ENCODE peak calls at places on chromosomes 16 and 17, in five cellular contexts. G, E, M, A and K are unnamed samples.

GRCh38 chr17:75617218-75617617 is 16.0 kb upstream of the SMIM5 start:
- DNase-seq in G (no peak), E (no peak), M (no peak), A (peak; percentile 92), K (no peak)

GRCh38 chr16:25374556-25374955 is 116.9 kb upstream of the ZKSCAN2 start:
- DNase-seq in G (no peak), E (no peak), M (no peak), A (no peak), K (no peak)

GRCh38 chr17:81519284-81520020 is 6.9 kb upstream of the ACTG1 start:
- DNase-seq in G (no peak), E (no peak), M (peak; percentile 93), A (peak; percentile 87), K (peak; percentile 66)

GRCh38 chr17:7573324-7574080 is 5.9 kb upstream of the CD68 start:
- DNase-seq in G (no peak), E (peak; percentile 90), M (peak; percentile 98), A (peak; percentile 91), K (peak; percentile 83)

GRCh38 chr16:54602666-54603065 is 316.1 kb upstream of the IRX3 start:
- DNase-seq in G (no peak), E (no peak), M (no peak), A (no peak), K (no peak)

GRCh38 chr17:77441130-77441920 is 300.6 kb downstream of the SEC14L1 start:
- DNase-seq in G (no peak), E (no peak), M (no peak), A (peak; percentile 57), K (no peak)

GRCh38 chr16:19092653-19093410 is 20.9 kb upstream of the ITPRIPL2 start:
- DNase-seq in G (no peak), E (no peak), M (no peak), A (no peak), K (no peak)

GRCh38 chr17:77742579-77742978 is 215.9 kb upstream of the TNRC6C start:
- DNase-seq in G (no peak), E (no peak), M (peak; percentile 72), A (no peak), K (no peak)

GRCh38 chr17:74768069-74768762 is 7.9 kb downstream of the NAT9 start:
- DNase-seq in G (no peak), E (peak; percentile 73), M (no peak), A (no peak), K (peak; percentile 34)

GRCh38 chr16:23552171-23552570 is 5.0 kb downstream of the EARS2 start:
- DNase-seq in G (no peak), E (no peak), M (no peak), A (no peak), K (no peak)

GRCh38 chr17:8160741-8161221 is 2.0 kb downstream of the VAMP2 start:
- DNase-seq in G (no peak), E (no peak), M (no peak), A (no peak), K (no peak)

GRCh38 chr17:69058165-69058564 is 2.6 kb downstream of the ABCA9 start:
- DNase-seq in G (no peak), E (no peak), M (peak; percentile 26), A (no peak), K (no peak)

GRCh38 chr17:2400474-2400866 is 390 bp downstream of the MNT start:
- DNase-seq in G (no peak), E (no peak), M (peak; percentile 87), A (peak; percentile 61), K (no peak)

GRCh38 chr16:88558457-88559442 is 11.5 kb upstream of the ZC3H18 start:
- DNase-seq in G (no peak), E (peak; percentile 43), M (peak; percentile 85), A (peak; percentile 89), K (peak; percentile 49)

GRCh38 chr16:65757064-65757463 is 609.4 kb upstream of the CDH5 start:
- DNase-seq in G (no peak), E (peak; percentile 11), M (no peak), A (no peak), K (no peak)

GRCh38 chr16:88878967-88879787 is 12.7 kb upstream of the PABPN1L start:
- DNase-seq in G (no peak), E (peak; percentile 0), M (no peak), A (no peak), K (no peak)

GRCh38 chr16:60107920-60108319 is 1373.8 kb upstream of the GOT2 start:
- DNase-seq in G (no peak), E (no peak), M (no peak), A (no peak), K (no peak)

GRCh38 chr17:63029520-63029919 is 63.5 kb downstream of the TANC2 start:
- DNase-seq in G (peak; percentile 31), E (peak; percentile 72), M (no peak), A (no peak), K (no peak)

DNA sequence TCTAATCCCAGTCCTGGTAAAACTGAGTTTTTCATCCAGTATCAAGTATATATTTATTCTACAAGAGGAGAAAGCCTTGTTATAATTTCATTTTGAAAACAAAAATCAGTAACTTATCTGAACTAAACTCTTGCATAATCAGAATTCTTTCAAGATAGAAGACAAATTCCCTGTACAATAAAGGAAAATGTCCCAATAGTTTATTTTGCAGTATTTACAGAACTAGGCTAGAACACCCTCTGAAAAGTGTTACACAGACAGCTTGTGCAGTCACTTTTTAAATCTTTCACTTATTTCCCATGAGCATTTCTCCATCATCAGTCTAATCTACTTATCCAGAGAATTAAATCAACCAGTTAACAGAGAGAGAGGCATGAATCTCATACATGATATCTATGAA is 48.5 kb downstream of the SPOP start:
- DNase-seq in G (no peak), E (no peak), M (no peak), A (no peak), K (no peak)
- H3K4me3 ChIP-seq in G (no peak overlapping the region), E (no peak overlapping the region), M (no peak overlapping the region), A (no peak overlapping the region), K (no peak overlapping the region)

DNA sequence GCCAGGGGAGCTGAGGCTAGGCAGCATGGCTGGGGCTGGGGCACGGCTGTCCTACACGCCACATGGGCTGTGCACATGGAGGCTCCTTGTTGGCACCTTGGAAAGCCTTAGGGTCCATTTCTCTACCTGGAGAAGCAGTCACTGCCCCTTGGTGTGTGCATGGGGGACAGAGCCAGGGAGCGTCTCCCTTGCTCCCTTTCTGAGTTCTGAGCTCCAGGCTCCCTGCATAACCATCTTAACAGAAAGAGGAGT is 266.8 kb downstream of the ENGASE start:
- DNase-seq in G (no peak), E (no peak), M (no peak), A (no peak), K (no peak)
- H3K4me3 ChIP-seq in G (no peak overlapping the region), E (no peak overlapping the region), M (no peak overlapping the region), A (no peak overlapping the region), K (no peak overlapping the region)

GRCh38 chr17:49214665-49215360 is 4.3 kb downstream of the ABI3 start:
- DNase-seq in G (no peak), E (no peak), M (no peak), A (no peak), K (peak; percentile 26)

GRCh38 chr17:49213399-49213798 is 2.9 kb downstream of the ABI3 start:
- DNase-seq in G (no peak), E (no peak), M (peak; percentile 37), A (no peak), K (no peak)

GRCh38 chr17:49209061-49209571 is 1.3 kb downstream of the GNGT2 start:
- DNase-seq in G (no peak), E (no peak), M (peak; percentile 33), A (no peak), K (peak; percentile 49)

GRCh38 chr17:49213803-49214202 is 3.3 kb downstream of the ABI3 start:
- DNase-seq in G (no peak), E (no peak), M (no peak), A (no peak), K (no peak)

DNA sequence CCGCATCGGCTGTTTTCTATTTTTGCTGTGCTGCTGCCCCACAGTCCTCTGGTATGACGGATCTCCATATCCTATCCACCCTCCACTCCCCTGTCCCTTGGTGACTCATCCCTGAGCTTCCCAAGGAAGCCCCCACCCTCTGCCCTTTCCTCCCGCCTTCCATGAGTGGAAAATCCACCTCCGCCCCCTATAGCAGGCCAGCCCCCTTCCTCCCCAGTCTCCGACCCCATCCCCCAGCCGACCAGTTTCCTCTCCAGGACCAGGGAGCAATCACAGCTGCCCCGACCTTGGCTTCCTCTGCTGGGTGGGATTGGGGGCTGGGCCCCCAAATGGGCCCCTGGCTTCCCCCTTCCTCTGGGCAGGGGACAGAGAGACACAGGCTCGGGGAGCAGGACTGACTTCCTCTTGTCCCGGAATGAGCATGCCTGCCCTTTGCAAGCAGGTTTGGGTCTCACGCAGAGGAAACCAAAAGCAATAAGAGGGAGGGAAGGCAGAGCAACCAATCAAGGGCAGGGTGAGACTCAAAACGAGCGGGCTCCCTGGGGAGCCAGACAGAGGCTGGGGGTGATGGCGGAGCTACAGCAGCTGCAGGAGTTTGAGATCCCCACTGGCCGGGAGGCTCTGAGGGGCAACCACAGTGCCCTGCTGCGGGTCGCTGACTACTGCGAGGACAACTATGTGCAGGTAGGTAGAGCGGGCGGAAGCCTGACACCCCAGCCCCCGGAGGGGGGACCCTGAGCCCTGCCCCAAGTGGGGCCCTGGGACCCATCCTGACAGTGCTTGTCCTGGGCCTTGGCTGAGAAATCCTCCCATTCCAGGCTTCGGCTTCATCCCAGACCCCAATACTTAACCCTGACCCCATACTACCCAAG is at the start of the genes ABI3 and GNGT2:
- DNase-seq in G (no peak), E (peak; percentile 55), M (peak; percentile 83), A (peak; percentile 70), K (no peak)
- H3K4me3 ChIP-seq in G (no peak within 1 kb of the TSS), E (no peak within 1 kb of the TSS), M (peak within 1 kb of the TSS; percentile 14), A (peak within 1 kb of the TSS; percentile 44), K (no peak within 1 kb of the TSS)

DNA sequence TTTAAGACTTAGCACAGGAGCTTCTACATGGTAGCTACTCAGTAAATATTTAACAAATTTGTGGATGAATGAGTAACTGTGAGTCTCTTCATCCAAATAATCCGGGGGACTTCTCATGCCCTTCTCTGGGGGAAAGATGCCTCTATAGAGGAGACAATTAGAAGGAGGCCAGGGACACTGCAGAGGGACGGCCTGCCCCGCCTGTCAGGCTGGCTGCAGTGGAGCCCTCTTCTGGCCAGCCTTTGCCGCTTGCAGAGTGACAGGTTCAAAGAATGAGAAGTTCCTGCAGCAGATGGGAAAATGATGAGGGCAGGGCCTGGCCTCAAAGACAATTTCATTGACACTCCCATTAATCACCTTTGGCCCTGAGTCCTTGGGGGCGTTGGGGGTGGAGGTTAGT is 339.1 kb downstream of the MAF start:
- DNase-seq in G (peak; percentile 75), E (no peak), M (peak; percentile 75), A (peak; percentile 52), K (peak; percentile 10)
- H3K4me3 ChIP-seq in G (no peak overlapping the region), E (no peak overlapping the region), M (no peak overlapping the region), A (no peak overlapping the region), K (no peak overlapping the region)

GRCh38 chr17:46979023-46979870 is at the start of gene RPRML:
- DNase-seq in G (no peak), E (no peak), M (peak; percentile 85), A (peak; percentile 27), K (no peak)

GRCh38 chr17:46976626-46977270 is 2.3 kb downstream of the RPRML start:
- DNase-seq in G (no peak), E (no peak), M (no peak), A (no peak), K (peak; percentile 76)

GRCh38 chr17:46977750-46978488 is 1.1 kb downstream of the RPRML start:
- DNase-seq in G (no peak), E (no peak), M (no peak), A (no peak), K (no peak)

GRCh38 chr17:46978489-46979022 is 497 bp downstream of the RPRML start:
- DNase-seq in G (no peak), E (no peak), M (peak; percentile 72), A (no peak), K (no peak)

DNA sequence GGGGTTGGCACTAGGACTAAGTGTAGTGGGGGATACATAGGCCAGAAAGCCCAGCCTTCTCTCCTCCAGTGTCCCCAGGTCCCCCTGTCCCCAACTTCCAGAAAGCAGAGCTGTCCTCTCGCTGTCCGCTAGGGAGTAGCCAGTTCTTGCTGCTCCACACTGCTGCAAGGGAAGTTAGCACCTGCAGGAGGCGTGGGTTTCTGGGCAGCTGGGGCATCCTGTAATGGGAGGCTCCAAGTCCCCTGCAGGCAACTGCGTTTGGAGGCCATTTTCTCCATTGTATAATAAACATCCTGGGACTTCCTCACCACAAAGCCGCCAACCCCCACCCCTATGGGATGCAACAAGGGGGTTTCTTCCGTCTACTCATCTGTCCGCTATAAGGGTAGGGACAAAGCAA is 1.7 kb downstream of the RPRML start:
- DNase-seq in G (no peak), E (peak; percentile 18), M (peak; percentile 87), A (peak; percentile 19), K (no peak)
- H3K4me3 ChIP-seq in G (no peak overlapping the region), E (no peak overlapping the region), M (no peak overlapping the region), A (no peak overlapping the region), K (no peak overlapping the region)